ENCODE peak calls at places on chromosomes 12 and 14, in ten cellular contexts. One of them, this sample, is unnamed. For H3K4me1 and H3K36me3, the result is how much of the 10 kb centered on the place peaks cover.

GRCh38 chr12:122646568-122647220 is 56.5 kb downstream of the HCAR2 start:
- DNase-seq in thoracic aorta: no peak
- DNase-seq in gastrocnemius medialis: no peak
- DNase-seq in CD8-positive, alpha-beta T cell: no peak
- DNase-seq in CD8-positive, alpha-beta memory T cell: no peak
- DNase-seq in OCI-LY7: peak
- DNase-seq in Panc1: no peak
- DNase-seq in tibial artery: no peak
- DNase-seq in body of pancreas: no peak
- DNase-seq in lower lobe of right lung: no peak
- DNase-seq in this sample: no peak

GRCh38 chr12:123108682-123109066 is 42.2 kb downstream of the PITPNM2 start:
- DNase-seq in CD8-positive, alpha-beta T cell: no peak
- DNase-seq in CD8-positive, alpha-beta memory T cell: no peak
- DNase-seq in thoracic aorta: no peak
- DNase-seq in Panc1: no peak
- DNase-seq in tibial artery: no peak
- DNase-seq in lower lobe of right lung: no peak
- DNase-seq in gastrocnemius medialis: no peak
- DNase-seq in OCI-LY7: no peak
- DNase-seq in body of pancreas: no peak
- DNase-seq in this sample: no peak

GRCh38 chr12:47218191-47218654 is 138.5 kb upstream of the AMIGO2 start:
- DNase-seq in lower lobe of right lung: no peak
- DNase-seq in tibial artery: no peak
- DNase-seq in CD8-positive, alpha-beta memory T cell: peak
- DNase-seq in thoracic aorta: no peak
- DNase-seq in CD8-positive, alpha-beta T cell: no peak
- DNase-seq in body of pancreas: no peak
- DNase-seq in Panc1: no peak
- DNase-seq in gastrocnemius medialis: no peak
- DNase-seq in OCI-LY7: peak
- DNase-seq in this sample: no peak

GRCh38 chr14:37340353-37340752 is 142.6 kb downstream of the MIPOL1 start:
- DNase-seq in OCI-LY7: no peak
- DNase-seq in gastrocnemius medialis: no peak
- DNase-seq in tibial artery: no peak
- DNase-seq in lower lobe of right lung: no peak
- DNase-seq in CD8-positive, alpha-beta memory T cell: no peak
- DNase-seq in CD8-positive, alpha-beta T cell: no peak
- DNase-seq in body of pancreas: no peak
- DNase-seq in thoracic aorta: no peak
- DNase-seq in Panc1: no peak
- DNase-seq in this sample: no peak

GRCh38 chr12:5177731-5178130 is 134.1 kb downstream of the KCNA5 start:
- DNase-seq in CD8-positive, alpha-beta T cell: no peak
- DNase-seq in body of pancreas: no peak
- DNase-seq in tibial artery: no peak
- DNase-seq in lower lobe of right lung: no peak
- DNase-seq in CD8-positive, alpha-beta memory T cell: no peak
- DNase-seq in gastrocnemius medialis: no peak
- DNase-seq in thoracic aorta: no peak
- DNase-seq in OCI-LY7: no peak
- DNase-seq in Panc1: no peak
- DNase-seq in this sample: no peak

GRCh38 chr14:90281261-90281660 is 24.9 kb downstream of the PSMC1 start:
- DNase-seq in CD8-positive, alpha-beta T cell: no peak
- DNase-seq in gastrocnemius medialis: no peak
- DNase-seq in CD8-positive, alpha-beta memory T cell: no peak
- DNase-seq in Panc1: no peak
- DNase-seq in body of pancreas: no peak
- DNase-seq in thoracic aorta: no peak
- DNase-seq in lower lobe of right lung: no peak
- DNase-seq in tibial artery: no peak
- DNase-seq in OCI-LY7: no peak
- DNase-seq in this sample: no peak

GRCh38 chr14:24339284-24340151 is at the start of gene RIPK3:
- DNase-seq in gastrocnemius medialis: no peak
- DNase-seq in CD8-positive, alpha-beta memory T cell: peak
- DNase-seq in body of pancreas: peak
- DNase-seq in tibial artery: no peak
- DNase-seq in Panc1: no peak
- DNase-seq in thoracic aorta: no peak
- DNase-seq in OCI-LY7: peak
- DNase-seq in CD8-positive, alpha-beta T cell: no peak
- DNase-seq in lower lobe of right lung: peak
- DNase-seq in this sample: peak

GRCh38 chr14:35480119-35480769 is 53.7 kb upstream of the INSM2 start:
- DNase-seq in body of pancreas: no peak
- DNase-seq in lower lobe of right lung: no peak
- DNase-seq in CD8-positive, alpha-beta memory T cell: no peak
- DNase-seq in thoracic aorta: no peak
- DNase-seq in tibial artery: no peak
- DNase-seq in OCI-LY7: no peak
- DNase-seq in gastrocnemius medialis: no peak
- DNase-seq in Panc1: no peak
- DNase-seq in CD8-positive, alpha-beta T cell: no peak
- DNase-seq in this sample: no peak

GRCh38 chr12:86256169-86256568 is at the start of gene MGAT4C:
- DNase-seq in Panc1: no peak
- DNase-seq in gastrocnemius medialis: no peak
- DNase-seq in lower lobe of right lung: no peak
- DNase-seq in thoracic aorta: no peak
- DNase-seq in tibial artery: no peak
- DNase-seq in CD8-positive, alpha-beta memory T cell: no peak
- DNase-seq in CD8-positive, alpha-beta T cell: no peak
- DNase-seq in OCI-LY7: no peak
- DNase-seq in body of pancreas: no peak
- DNase-seq in this sample: no peak

GRCh38 chr12:102526701-102527100 is 46.3 kb upstream of the IGF1 start:
- DNase-seq in CD8-positive, alpha-beta memory T cell: no peak
- DNase-seq in Panc1: no peak
- DNase-seq in lower lobe of right lung: no peak
- DNase-seq in OCI-LY7: no peak
- DNase-seq in body of pancreas: no peak
- DNase-seq in CD8-positive, alpha-beta T cell: no peak
- DNase-seq in thoracic aorta: no peak
- DNase-seq in tibial artery: no peak
- DNase-seq in gastrocnemius medialis: no peak
- DNase-seq in this sample: no peak

GRCh38 chr14:41349289-41349910 is 257.3 kb upstream of the LRFN5 start:
- DNase-seq in thoracic aorta: no peak
- DNase-seq in Panc1: no peak
- DNase-seq in lower lobe of right lung: no peak
- DNase-seq in body of pancreas: no peak
- DNase-seq in CD8-positive, alpha-beta memory T cell: no peak
- DNase-seq in CD8-positive, alpha-beta T cell: no peak
- DNase-seq in gastrocnemius medialis: no peak
- DNase-seq in OCI-LY7: no peak
- DNase-seq in tibial artery: no peak
- DNase-seq in this sample: no peak

DNA sequence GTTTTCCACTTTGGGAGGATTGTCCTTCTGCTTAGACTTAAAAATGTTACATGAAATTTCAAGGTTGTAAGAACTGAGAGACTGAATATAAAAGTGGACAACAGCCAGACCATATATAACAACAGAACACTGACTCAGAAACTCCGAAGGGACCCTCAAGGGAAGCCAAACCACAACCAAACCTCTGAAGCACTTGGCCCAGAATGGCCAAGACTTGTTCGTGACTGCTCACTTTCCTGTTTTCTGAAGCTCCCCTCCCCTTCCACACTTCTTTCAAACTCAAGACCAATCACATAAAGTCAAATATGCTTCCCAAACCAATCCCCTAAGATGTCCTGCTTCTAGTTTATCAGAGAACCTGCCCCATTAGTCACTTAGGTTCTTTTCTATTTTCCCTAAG is 13.7 kb downstream of the OR6J1 start:
- DNase-seq in CD8-positive, alpha-beta T cell: no peak
- DNase-seq in lower lobe of right lung: no peak
- DNase-seq in Panc1: no peak
- DNase-seq in gastrocnemius medialis: no peak
- DNase-seq in OCI-LY7: no peak
- DNase-seq in body of pancreas: no peak
- DNase-seq in thoracic aorta: no peak
- DNase-seq in tibial artery: no peak
- DNase-seq in CD8-positive, alpha-beta memory T cell: no peak
- DNase-seq in this sample: no peak
- H3K4me1 ChIP-seq in CD8-positive, alpha-beta T cell: under half
- H3K4me1 ChIP-seq in lower lobe of right lung: under half
- H3K4me1 ChIP-seq in Panc1: under half
- H3K4me1 ChIP-seq in gastrocnemius medialis: under half
- H3K4me1 ChIP-seq in OCI-LY7: under half
- H3K4me1 ChIP-seq in body of pancreas: under half
- H3K4me1 ChIP-seq in thoracic aorta: under half
- H3K4me1 ChIP-seq in tibial artery: under half
- H3K4me1 ChIP-seq in CD8-positive, alpha-beta memory T cell: under half
- H3K4me1 ChIP-seq in this sample: under half

DNA sequence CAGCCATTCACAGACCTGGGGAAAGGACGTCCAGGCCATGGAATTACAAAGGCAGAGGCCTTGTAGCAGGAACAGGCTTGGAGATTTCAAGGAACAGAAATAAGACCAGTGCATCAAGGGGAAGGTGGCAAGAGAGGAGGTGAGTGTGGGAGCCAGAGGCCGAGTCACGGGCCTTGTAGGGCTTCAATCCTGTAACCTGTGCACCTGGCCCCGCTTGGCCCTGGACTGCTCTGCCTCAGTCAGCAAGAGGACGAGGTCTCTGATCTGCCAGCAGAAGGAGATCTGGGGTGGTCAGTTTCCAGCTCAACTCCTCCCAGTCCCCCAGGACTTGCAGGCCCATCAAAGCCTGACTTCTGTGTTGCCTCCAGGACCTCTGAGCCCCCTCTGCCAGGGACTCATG is 200.8 kb downstream of the VRK1 start:
- DNase-seq in CD8-positive, alpha-beta T cell: no peak
- DNase-seq in lower lobe of right lung: no peak
- DNase-seq in OCI-LY7: no peak
- DNase-seq in CD8-positive, alpha-beta memory T cell: no peak
- DNase-seq in tibial artery: no peak
- DNase-seq in thoracic aorta: no peak
- DNase-seq in gastrocnemius medialis: no peak
- DNase-seq in body of pancreas: no peak
- DNase-seq in Panc1: no peak
- DNase-seq in this sample: no peak
- H3K36me3 ChIP-seq in CD8-positive, alpha-beta T cell: under half
- H3K36me3 ChIP-seq in lower lobe of right lung: under half
- H3K36me3 ChIP-seq in OCI-LY7: under half
- H3K36me3 ChIP-seq in CD8-positive, alpha-beta memory T cell: under half
- H3K36me3 ChIP-seq in tibial artery: under half
- H3K36me3 ChIP-seq in thoracic aorta: under half
- H3K36me3 ChIP-seq in gastrocnemius medialis: under half
- H3K36me3 ChIP-seq in body of pancreas: under half
- H3K36me3 ChIP-seq in Panc1: under half
- H3K36me3 ChIP-seq in this sample: under half

GRCh38 chr12:57896139-57896436 is 45.3 kb upstream of the ATP23 start:
- DNase-seq in gastrocnemius medialis: no peak
- DNase-seq in lower lobe of right lung: no peak
- DNase-seq in body of pancreas: no peak
- DNase-seq in OCI-LY7: peak
- DNase-seq in CD8-positive, alpha-beta memory T cell: no peak
- DNase-seq in thoracic aorta: no peak
- DNase-seq in CD8-positive, alpha-beta T cell: no peak
- DNase-seq in Panc1: no peak
- DNase-seq in tibial artery: no peak
- DNase-seq in this sample: no peak

GRCh38 chr12:57898308-57898970 is 42.9 kb upstream of the ATP23 start:
- DNase-seq in CD8-positive, alpha-beta T cell: no peak
- DNase-seq in tibial artery: no peak
- DNase-seq in gastrocnemius medialis: no peak
- DNase-seq in CD8-positive, alpha-beta memory T cell: no peak
- DNase-seq in body of pancreas: no peak
- DNase-seq in Panc1: no peak
- DNase-seq in OCI-LY7: peak
- DNase-seq in thoracic aorta: no peak
- DNase-seq in lower lobe of right lung: no peak
- DNase-seq in this sample: no peak

GRCh38 chr12:57899010-57899662 is 42.2 kb upstream of the ATP23 start:
- DNase-seq in thoracic aorta: no peak
- DNase-seq in OCI-LY7: peak
- DNase-seq in lower lobe of right lung: no peak
- DNase-seq in CD8-positive, alpha-beta T cell: peak
- DNase-seq in CD8-positive, alpha-beta memory T cell: peak
- DNase-seq in gastrocnemius medialis: peak
- DNase-seq in tibial artery: peak
- DNase-seq in body of pancreas: peak
- DNase-seq in Panc1: no peak
- DNase-seq in this sample: peak

GRCh38 chr12:57896437-57897201 is 44.7 kb upstream of the ATP23 start:
- DNase-seq in lower lobe of right lung: peak
- DNase-seq in CD8-positive, alpha-beta memory T cell: no peak
- DNase-seq in Panc1: peak
- DNase-seq in gastrocnemius medialis: peak
- DNase-seq in tibial artery: peak
- DNase-seq in thoracic aorta: no peak
- DNase-seq in CD8-positive, alpha-beta T cell: no peak
- DNase-seq in OCI-LY7: no peak
- DNase-seq in body of pancreas: peak
- DNase-seq in this sample: peak

GRCh38 chr12:57897296-57897974 is 43.9 kb upstream of the ATP23 start:
- DNase-seq in CD8-positive, alpha-beta memory T cell: no peak
- DNase-seq in body of pancreas: no peak
- DNase-seq in tibial artery: no peak
- DNase-seq in CD8-positive, alpha-beta T cell: no peak
- DNase-seq in lower lobe of right lung: no peak
- DNase-seq in OCI-LY7: no peak
- DNase-seq in thoracic aorta: no peak
- DNase-seq in gastrocnemius medialis: no peak
- DNase-seq in Panc1: no peak
- DNase-seq in this sample: no peak
- H3K4me1 ChIP-seq in CD8-positive, alpha-beta memory T cell: half or more
- H3K4me1 ChIP-seq in body of pancreas: half or more
- H3K4me1 ChIP-seq in tibial artery: half or more
- H3K4me1 ChIP-seq in CD8-positive, alpha-beta T cell: under half
- H3K4me1 ChIP-seq in lower lobe of right lung: half or more
- H3K4me1 ChIP-seq in OCI-LY7: half or more
- H3K4me1 ChIP-seq in thoracic aorta: half or more
- H3K4me1 ChIP-seq in gastrocnemius medialis: half or more
- H3K4me1 ChIP-seq in Panc1: half or more
- H3K4me1 ChIP-seq in this sample: half or more

DNA sequence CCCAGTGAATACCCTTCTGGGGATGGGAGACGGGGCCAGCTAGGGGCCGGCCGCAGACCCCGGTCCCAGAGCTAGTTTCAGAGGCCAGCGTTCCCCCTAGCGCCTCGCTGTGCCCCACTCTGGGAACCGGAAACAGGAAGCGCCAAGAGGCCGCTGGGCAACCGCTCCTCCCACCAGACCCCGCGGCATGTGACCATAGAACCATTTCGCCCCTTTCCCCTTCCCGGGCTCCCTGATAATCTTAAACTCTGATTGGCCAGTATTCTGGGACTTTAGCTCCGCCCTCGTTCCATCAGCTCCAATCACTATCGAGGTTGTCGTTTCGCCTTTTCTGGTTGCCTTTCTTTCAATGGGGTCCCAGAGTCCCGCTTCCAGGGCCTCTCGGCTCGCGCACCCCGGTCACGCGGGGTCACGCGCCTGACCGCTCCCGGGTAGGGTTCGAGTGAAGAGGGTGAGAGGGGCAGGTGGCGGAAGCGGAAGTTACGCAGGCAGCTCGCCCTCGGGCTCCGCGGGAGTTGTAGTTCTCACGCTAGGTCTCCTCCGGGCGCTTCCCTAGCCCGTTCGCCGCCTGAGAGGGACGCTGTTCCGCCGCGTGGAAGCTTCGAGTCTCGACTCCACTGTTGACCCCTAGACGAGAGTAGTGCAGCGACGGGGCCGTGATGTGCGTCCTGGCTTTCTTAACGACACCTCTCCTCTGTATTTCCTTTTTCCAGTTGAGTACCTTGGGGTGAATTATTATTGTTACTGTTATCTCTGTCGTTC is at the start of gene M6PR:
- DNase-seq in CD8-positive, alpha-beta T cell: peak
- DNase-seq in CD8-positive, alpha-beta memory T cell: peak
- DNase-seq in tibial artery: peak
- DNase-seq in body of pancreas: peak
- DNase-seq in lower lobe of right lung: peak
- DNase-seq in gastrocnemius medialis: peak
- DNase-seq in Panc1: peak
- DNase-seq in OCI-LY7: peak
- DNase-seq in thoracic aorta: peak
- DNase-seq in this sample: peak
- H3K36me3 ChIP-seq in CD8-positive, alpha-beta T cell: under half
- H3K36me3 ChIP-seq in CD8-positive, alpha-beta memory T cell: under half
- H3K36me3 ChIP-seq in tibial artery: under half
- H3K36me3 ChIP-seq in body of pancreas: under half
- H3K36me3 ChIP-seq in lower lobe of right lung: under half
- H3K36me3 ChIP-seq in gastrocnemius medialis: under half
- H3K36me3 ChIP-seq in Panc1: under half
- H3K36me3 ChIP-seq in OCI-LY7: half or more
- H3K36me3 ChIP-seq in thoracic aorta: under half
- H3K36me3 ChIP-seq in this sample: under half

This sample was measured in heart left ventricle.